ENCODE peak calls at places on chromosomes 13 and 19, in eight cellular contexts. S is IMR-90, C is neural progenitor cell, H is progenitor cell of endocrine pancreas, G is nephron progenitor cell, X is cardiac muscle cell, R is right lobe of liver, K is cardiac fibroblast. P is an unnamed sample.

GRCh38 chr19:55344444-55344843 is 4.8 kb downstream of the KMT5C start:
- DNase-seq in G (no peak), S (no peak), R (no peak), X (no peak), K (no peak), H (no peak), C (no peak), P (no peak)

GRCh38 chr13:109241160-109241559 is 545.2 kb downstream of the IRS2 start:
- DNase-seq in K (peak), C (no peak), G (no peak), X (no peak), S (no peak), R (no peak), H (no peak), P (no peak)

GRCh38 chr19:12789098-12789903 is 2.0 kb upstream of the JUNB start:
- DNase-seq in S (peak), G (no peak), C (peak), R (no peak), K (peak), X (no peak), H (no peak), P (no peak)

GRCh38 chr13:79637086-79637763 is 156.3 kb downstream of the NDFIP2 start:
- DNase-seq in G (no peak), X (peak), K (no peak), H (no peak), R (no peak), C (no peak), S (no peak), P (no peak)

GRCh38 chr13:76677047-76677446 is 209.2 kb downstream of the KCTD12 start:
- DNase-seq in C (no peak), K (peak), S (peak), G (no peak), X (no peak), R (no peak), H (no peak), P (no peak)

GRCh38 chr19:1860133-1860775 is 3.1 kb downstream of the KLF16 start:
- DNase-seq in X (peak), H (no peak), G (peak), R (peak), S (peak), K (peak), C (peak), P (no peak)

GRCh38 chr19:33055718-33056117 is 9.0 kb downstream of the RHPN2 start:
- DNase-seq in S (peak), X (no peak), C (peak), K (peak), R (no peak), H (no peak), G (no peak), P (no peak)

GRCh38 chr19:8242212-8242821 is 33.1 kb downstream of the CERS4 start:
- DNase-seq in K (no peak), G (no peak), H (no peak), R (no peak), X (no peak), C (no peak), S (no peak), P (no peak)

GRCh38 chr19:33348301-33349010 is 25.1 kb upstream of the CEBPG start:
- DNase-seq in K (peak), C (no peak), X (no peak), R (peak), G (no peak), H (no peak), S (no peak), P (no peak)

GRCh38 chr19:35841961-35842595 is 10.2 kb downstream of the NPHS1 start:
- DNase-seq in K (no peak), S (no peak), R (no peak), H (no peak), X (no peak), G (no peak), C (no peak), P (no peak)

GRCh38 chr13:27638521-27638920 is 16.8 kb downstream of the POLR1D start:
- DNase-seq in K (peak), X (no peak), R (no peak), C (no peak), S (peak), G (no peak), H (no peak), P (no peak)

GRCh38 chr19:12946092-12946845 is 607 bp downstream of the RAD23A start:
- DNase-seq in H (peak), K (peak), C (peak), S (peak), G (peak), X (peak), R (peak), P (peak)

GRCh38 chr19:19532806-19533701 is 4.3 kb downstream of the YJEFN3 start:
- DNase-seq in G (no peak), S (no peak), X (no peak), H (no peak), C (no peak), K (no peak), R (no peak), P (no peak)

GRCh38 chr19:5308471-5309437 is 31.9 kb downstream of the PTPRS start:
- DNase-seq in R (no peak), K (peak), H (no peak), C (no peak), X (no peak), G (no peak), S (peak), P (no peak)

GRCh38 chr13:48942131-48942530 is 33.6 kb upstream of the FNDC3A start:
- DNase-seq in H (no peak), K (peak), R (no peak), X (no peak), C (no peak), G (no peak), S (peak), P (no peak)

GRCh38 chr19:2273356-2274184 is 8.4 kb downstream of the PEAK3 start:
- DNase-seq in H (peak), K (peak), S (peak), R (peak), C (peak), X (peak), G (peak), P (peak)

GRCh38 chr19:29673451-29674371 is 8.4 kb downstream of the PLEKHF1 start:
- DNase-seq in K (no peak), C (no peak), R (peak), X (no peak), H (no peak), G (no peak), S (no peak), P (no peak)

GRCh38 chr13:66462187-66462586 is 767.9 kb downstream of the PCDH9 start:
- DNase-seq in X (no peak), C (no peak), G (no peak), H (no peak), K (no peak), R (no peak), S (no peak), P (no peak)

GRCh38 chr19:42246143-42246868 is 3.9 kb upstream of the GSK3A start:
- DNase-seq in K (peak), R (peak), X (peak), C (peak), S (peak), G (peak), H (no peak), P (peak)

GRCh38 chr13:98890186-98890585 is 87.7 kb downstream of the DOCK9 start:
- DNase-seq in X (no peak), G (no peak), H (no peak), C (no peak), K (peak), S (peak), R (no peak), P (no peak)

GRCh38 chr13:106063591-106064308 is 471.7 kb downstream of the EFNB2 start:
- DNase-seq in K (peak), R (no peak), X (no peak), C (no peak), G (no peak), H (no peak), S (peak), P (no peak)

GRCh38 chr19:18415177-18415867 is 3.9 kb upstream of the SSBP4 start:
- DNase-seq in K (peak), H (no peak), S (peak), R (peak), X (no peak), C (no peak), G (peak), P (no peak)

DNA sequence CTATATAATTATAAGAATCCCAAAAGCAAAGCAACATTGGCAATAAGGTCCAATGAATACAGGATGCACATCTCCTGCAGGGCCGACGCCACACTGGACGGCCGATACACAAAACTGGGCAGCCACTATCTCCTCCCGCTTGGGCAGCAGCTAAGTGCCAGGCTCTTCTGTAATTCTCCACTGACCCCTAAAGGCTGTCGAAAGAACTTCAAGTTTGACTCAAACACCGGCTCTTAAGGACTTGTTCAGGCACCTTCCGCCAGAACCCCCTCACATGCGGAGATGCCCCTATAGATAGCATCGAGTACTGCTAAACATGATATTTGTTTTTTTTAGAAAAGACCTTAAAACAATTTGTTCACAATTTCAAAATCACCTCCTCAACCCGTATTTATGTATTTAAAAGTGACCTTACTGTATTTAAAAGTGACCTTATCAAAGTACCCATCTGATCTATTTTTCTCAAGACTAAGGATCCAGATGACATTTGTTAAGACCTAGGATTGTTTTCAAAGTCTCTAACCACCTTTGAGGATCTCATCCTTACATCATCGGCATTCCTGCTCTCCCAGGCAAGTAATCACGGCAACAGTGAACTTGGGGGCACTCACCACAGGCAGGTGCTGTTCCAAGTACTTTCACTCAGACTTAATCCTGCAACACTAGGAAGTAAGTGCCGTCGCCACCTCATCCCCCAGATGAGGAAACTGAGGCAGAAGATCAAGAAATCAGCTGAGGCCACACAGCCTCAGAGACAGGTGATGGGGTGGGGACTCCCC is 77.8 kb downstream of the TUBGCP3 start:
- DNase-seq in H (no peak), G (peak), X (peak), S (peak), C (peak), R (no peak), K (peak), P (no peak)
- TF ChIP-seq CTCF in H (peak), G (peak), X (peak), S (peak), C (peak), R (peak), K (peak), P (peak)

GRCh38 chr13:61777902-61778301 is 362.3 kb upstream of the PCDH20 start:
- DNase-seq in R (no peak), H (no peak), G (no peak), K (peak), X (no peak), C (no peak), S (no peak), P (no peak)
- TF ChIP-seq CTCF in R (no peak), H (no peak), G (no peak), K (no peak), X (no peak), C (no peak), S (no peak), P (no peak)

GRCh38 chr19:9650345-9650744 is 24.6 kb downstream of the ZNF562 start:
- DNase-seq in X (no peak), H (no peak), R (no peak), C (no peak), S (no peak), G (no peak), K (no peak), P (no peak)

GRCh38 chr19:9644472-9644871 is 23.4 kb upstream of the ZNF561 start:
- DNase-seq in C (no peak), S (no peak), R (no peak), X (no peak), G (no peak), K (no peak), H (no peak), P (no peak)

GRCh38 chr19:9640956-9641355 is 19.9 kb upstream of the ZNF561 start:
- DNase-seq in G (no peak), C (no peak), H (no peak), S (no peak), R (no peak), X (no peak), K (no peak), P (no peak)

GRCh38 chr19:9641810-9642209 is 20.8 kb upstream of the ZNF561 start:
- DNase-seq in K (no peak), G (no peak), R (no peak), C (no peak), X (no peak), S (no peak), H (no peak), P (no peak)

DNA sequence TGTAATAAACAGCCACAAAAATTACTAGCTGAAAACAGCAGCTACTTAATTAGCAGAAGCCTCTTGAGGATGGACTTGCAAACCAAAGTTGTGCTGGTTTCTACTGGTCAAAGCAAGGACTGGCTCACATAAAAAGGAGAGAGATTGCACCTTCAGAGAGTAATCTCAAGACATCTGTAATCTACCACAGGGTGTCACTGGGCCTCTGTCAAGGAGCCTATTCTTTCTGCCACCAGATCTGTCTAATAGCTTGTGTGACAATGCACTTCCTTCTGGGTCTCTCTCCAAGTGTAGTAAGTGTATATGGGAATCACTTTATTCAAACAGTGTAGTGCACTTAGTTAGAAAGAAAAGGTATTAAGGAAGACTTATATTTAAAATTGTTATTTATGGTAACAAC is 24.4 kb upstream of the ZNF561 start:
- DNase-seq in X (no peak), S (no peak), K (no peak), G (no peak), H (no peak), R (no peak), C (no peak), P (no peak)
- TF ChIP-seq CTCF in X (no peak), S (no peak), K (no peak), G (no peak), H (no peak), R (no peak), C (no peak), P (no peak)

GRCh38 chr19:49912965-49913685 is 15.9 kb upstream of the ATF5 start:
- DNase-seq in H (no peak), C (no peak), R (no peak), G (no peak), S (peak), X (no peak), K (no peak), P (no peak)

GRCh38 chr19:49918089-49918488 is 10.9 kb upstream of the ATF5 start:
- DNase-seq in H (no peak), K (no peak), S (no peak), X (no peak), R (no peak), C (no peak), G (no peak), P (no peak)

GRCh38 chr19:49916839-49917733 is 11.9 kb upstream of the ATF5 start:
- DNase-seq in H (no peak), S (no peak), C (peak), R (peak), G (no peak), K (no peak), X (no peak), P (no peak)

GRCh38 chr19:49913720-49914119 is 15.3 kb upstream of the ATF5 start:
- DNase-seq in C (no peak), H (no peak), K (no peak), X (no peak), G (no peak), R (no peak), S (no peak), P (no peak)

DNA sequence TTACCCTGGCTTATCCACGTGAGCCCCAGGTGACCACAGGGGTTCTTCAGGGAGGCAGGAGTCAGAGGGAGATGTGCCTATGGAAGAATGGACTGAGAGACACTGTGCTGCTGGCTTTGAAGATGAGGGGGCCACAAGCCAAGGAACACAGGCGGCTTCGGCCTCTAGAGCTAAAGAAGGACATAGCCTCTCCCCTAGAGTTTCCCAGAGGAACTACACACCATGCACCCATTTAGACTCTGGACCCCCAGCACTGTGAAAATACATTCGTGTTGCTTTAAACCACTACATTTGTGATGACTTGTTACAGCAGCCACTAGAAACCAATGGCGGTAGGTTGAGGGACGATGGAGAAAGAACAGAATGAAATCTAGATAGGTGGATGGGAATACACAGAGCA is 13.7 kb upstream of the ATF5 start:
- DNase-seq in S (no peak), R (no peak), X (no peak), H (no peak), C (no peak), G (no peak), K (no peak), P (no peak)
- TF ChIP-seq CTCF in S (no peak), R (no peak), X (peak), H (peak), C (no peak), G (no peak), K (peak), P (peak)

DNA sequence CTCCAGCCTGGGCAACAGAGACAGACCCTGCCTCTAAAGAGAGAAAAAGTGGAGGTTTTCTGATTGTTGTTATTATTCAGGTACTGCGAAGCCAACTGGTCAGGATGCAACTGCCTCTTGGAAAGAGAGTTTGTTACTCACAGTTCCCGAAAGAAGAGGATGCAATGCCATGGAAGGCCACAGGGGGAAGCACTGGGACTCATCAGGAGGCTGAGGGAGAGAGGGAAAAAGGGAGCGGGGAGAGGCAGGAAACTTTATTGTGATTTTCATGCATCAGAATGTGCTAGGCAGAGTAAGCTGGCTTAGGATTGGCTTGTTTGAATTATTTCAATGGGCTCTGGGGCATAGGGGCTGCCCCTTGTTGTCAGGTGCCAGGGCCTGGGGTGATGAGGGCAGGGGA is 27.6 kb downstream of the MYO9B start:
- DNase-seq in R (no peak), X (no peak), G (peak), K (peak), S (peak), C (peak), H (no peak), P (no peak)
- TF ChIP-seq CTCF in R (peak), X (peak), G (peak), K (peak), S (peak), C (peak), H (peak), P (peak)

DNA sequence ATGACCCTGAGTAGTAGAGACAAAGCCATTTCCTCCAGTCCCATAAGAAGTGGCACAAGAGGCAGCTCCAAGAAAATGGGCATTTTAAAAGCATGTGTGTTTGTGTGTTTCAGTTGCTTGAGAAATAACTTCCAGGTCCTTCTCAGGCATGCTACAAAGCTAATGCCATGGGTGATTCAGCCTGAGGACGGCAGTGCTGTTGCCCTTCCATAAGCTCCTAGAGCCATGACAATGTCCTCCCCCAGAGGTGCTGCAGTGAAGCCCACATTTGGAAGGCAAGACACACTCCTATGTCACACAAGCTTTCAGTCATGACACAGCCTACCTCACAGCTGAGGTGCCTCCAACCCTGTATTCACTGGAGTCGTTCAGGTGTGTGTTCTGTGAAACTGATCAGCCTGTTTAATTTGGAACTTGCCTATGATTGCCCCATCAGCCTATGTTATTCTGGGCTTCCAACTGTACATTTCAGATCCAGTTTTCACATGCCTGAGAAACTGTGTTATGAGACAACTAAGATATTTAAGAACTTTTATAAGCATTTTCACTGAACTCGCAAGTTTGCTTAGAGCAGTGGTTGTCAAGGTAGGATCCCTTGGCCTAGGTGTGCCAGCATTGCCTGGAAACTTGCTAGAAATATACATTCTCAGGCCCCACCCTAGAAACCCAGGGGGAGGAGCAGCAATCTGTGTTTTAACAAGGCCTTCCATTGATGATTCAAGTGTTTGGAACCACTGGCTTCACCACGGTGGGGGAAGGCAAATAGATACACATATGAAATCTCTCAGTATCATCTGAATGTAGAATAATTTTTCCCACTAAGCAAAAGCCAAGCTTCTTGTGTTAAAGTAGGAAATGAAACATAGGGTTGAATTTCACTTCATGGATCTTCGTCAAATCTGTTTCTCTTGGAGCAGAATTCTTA is 213.4 kb downstream of the FOXO1 start:
- DNase-seq in H (no peak), X (no peak), R (no peak), C (no peak), S (peak), G (no peak), K (peak), P (no peak)
- TF ChIP-seq CTCF in H (no peak), X (no peak), R (no peak), C (no peak), S (no peak), G (no peak), K (no peak), P (no peak)

P was measured in mesothelial cell of epicardium.